ENCODE peak calls at places on chromosome 4, in seven cellular contexts. Q is HT1080, Y is SK-N-DZ, H is fibroblast of pulmonary artery, E is stomach, A is aorta, M is GM12891. R is an unnamed sample.

GRCh38 chr4:3434891-3435683 is 6.7 kb upstream of the HGFAC start:
- DNase-seq in Q (no peak), Y (no peak), H (no peak), E (no peak), A (no peak), M (no peak), R (no peak)

GRCh38 chr4:86657382-86657781 is 63.3 kb downstream of the PTPN13 start:
- DNase-seq in Q (no peak), Y (no peak), H (no peak), E (no peak), A (no peak), M (no peak), R (no peak)

GRCh38 chr4:6475492-6476020 is 3.1 kb upstream of the PPP2R2C start:
- DNase-seq in Q (no peak), Y (no peak), H (no peak), E (no peak), A (no peak), M (no peak), R (no peak)

GRCh38 chr4:183541081-183542045 is 36.5 kb downstream of the ING2 start:
- DNase-seq in Q (no peak), Y (no peak), H (peak), E (no peak), A (no peak), M (no peak), R (no peak)

GRCh38 chr4:10013722-10014121 is 7.6 kb downstream of the SLC2A9 start:
- DNase-seq in Q (peak), Y (peak), H (peak), E (peak), A (no peak), M (no peak), R (no peak)

GRCh38 chr4:8044699-8045098 is 105.0 kb upstream of the AFAP1 start:
- DNase-seq in Q (no peak), Y (peak), H (no peak), E (no peak), A (no peak), M (no peak), R (no peak)

GRCh38 chr4:1330761-1331590 is 16.0 kb upstream of the UVSSA start:
- DNase-seq in Q (no peak), Y (peak), H (no peak), E (no peak), A (no peak), M (no peak), R (no peak)

GRCh38 chr4:120056249-120056648 is 10.4 kb downstream of the MAD2L1 start:
- DNase-seq in Q (no peak), Y (no peak), H (peak), E (no peak), A (no peak), M (no peak), R (no peak)

GRCh38 chr4:185542626-185543336 is 7.5 kb upstream of the PDLIM3 start:
- DNase-seq in Q (no peak), Y (no peak), H (peak), E (peak), A (peak), M (no peak), R (peak)

GRCh38 chr4:14681330-14681729 is 321.0 kb upstream of the CPEB2 start:
- DNase-seq in Q (no peak), Y (peak), H (no peak), E (no peak), A (no peak), M (no peak), R (no peak)

GRCh38 chr4:34323549-34324325 is 1920.6 kb downstream of the ARAP2 start:
- DNase-seq in Q (peak), Y (peak), H (peak), E (no peak), A (no peak), M (no peak), R (no peak)

GRCh38 chr4:21011106-21011505 is 310.8 kb downstream of the PACRGL start:
- DNase-seq in Q (peak), Y (no peak), H (no peak), E (no peak), A (no peak), M (no peak), R (no peak)

GRCh38 chr4:3389879-3390840 is 51.6 kb upstream of the HGFAC start:
- DNase-seq in Q (no peak), Y (no peak), H (no peak), E (no peak), A (peak), M (no peak), R (no peak)

GRCh38 chr4:174358823-174359222 is 75.1 kb downstream of the CEP44 start:
- DNase-seq in Q (peak), Y (no peak), H (peak), E (no peak), A (no peak), M (no peak), R (no peak)

GRCh38 chr4:113951263-113951662 is 28.2 kb downstream of the ARSJ start:
- DNase-seq in Q (no peak), Y (no peak), H (peak), E (no peak), A (no peak), M (no peak), R (no peak)

GRCh38 chr4:22897520-22898108 is 204.9 kb downstream of the GBA3 start:
- DNase-seq in Q (peak), Y (peak), H (peak), E (peak), A (no peak), M (peak), R (no peak)

GRCh38 chr4:1993169-1993516 is 15.6 kb downstream of the NELFA start:
- DNase-seq in Q (no peak), Y (no peak), H (no peak), E (no peak), A (peak), M (no peak), R (no peak)

R was measured in ureter.